ENCODE peak calls at places on chromosomes 13 and 19, in six cellular contexts. One of them, this sample, is unnamed. For H4K20me1, the result is how much of the 10 kb centered on the place peaks cover.

GRCh38 chr19:46618670-46619231 is 6.1 kb downstream of the PTGIR start:
- DNase-seq in GM23338: no peak
- DNase-seq in H9: no peak
- DNase-seq in fibroblast of lung: peak
- DNase-seq in PC-3: no peak
- DNase-seq in mammary epithelial cell: no peak
- DNase-seq in this sample: no peak

GRCh38 chr13:32019612-32020233 is 11.9 kb upstream of the FRY start:
- DNase-seq in GM23338: peak
- DNase-seq in H9: peak
- DNase-seq in fibroblast of lung: peak
- DNase-seq in PC-3: peak
- DNase-seq in mammary epithelial cell: peak
- DNase-seq in this sample: peak

GRCh38 chr13:65584126-65584525 is 1646.0 kb downstream of the PCDH9 start:
- DNase-seq in GM23338: peak
- DNase-seq in H9: no peak
- DNase-seq in fibroblast of lung: no peak
- DNase-seq in PC-3: no peak
- DNase-seq in mammary epithelial cell: no peak
- DNase-seq in this sample: no peak

GRCh38 chr19:3536429-3537100 is 2.4 kb upstream of the TEKTIP1 start:
- DNase-seq in GM23338: no peak
- DNase-seq in H9: no peak
- DNase-seq in fibroblast of lung: no peak
- DNase-seq in PC-3: no peak
- DNase-seq in mammary epithelial cell: peak
- DNase-seq in this sample: no peak

GRCh38 chr19:7888145-7888825 is at the start of gene LRRC8E:
- DNase-seq in GM23338: peak
- DNase-seq in H9: peak
- DNase-seq in fibroblast of lung: peak
- DNase-seq in PC-3: peak
- DNase-seq in mammary epithelial cell: peak
- DNase-seq in this sample: no peak

GRCh38 chr13:106299616-106300015 is 235.8 kb downstream of the EFNB2 start:
- DNase-seq in GM23338: no peak
- DNase-seq in H9: no peak
- DNase-seq in fibroblast of lung: peak
- DNase-seq in PC-3: no peak
- DNase-seq in mammary epithelial cell: no peak
- DNase-seq in this sample: no peak

GRCh38 chr19:35787227-35787799 is 11.9 kb downstream of the ARHGAP33 start:
- DNase-seq in GM23338: no peak
- DNase-seq in H9: no peak
- DNase-seq in fibroblast of lung: no peak
- DNase-seq in PC-3: no peak
- DNase-seq in mammary epithelial cell: no peak
- DNase-seq in this sample: no peak

GRCh38 chr13:65638572-65639168 is 1591.5 kb downstream of the PCDH9 start:
- DNase-seq in GM23338: peak
- DNase-seq in H9: no peak
- DNase-seq in fibroblast of lung: peak
- DNase-seq in PC-3: peak
- DNase-seq in mammary epithelial cell: peak
- DNase-seq in this sample: peak

GRCh38 chr13:51717786-51718398 is 86.1 kb downstream of the DHRS12 start:
- DNase-seq in GM23338: no peak
- DNase-seq in H9: no peak
- DNase-seq in fibroblast of lung: no peak
- DNase-seq in PC-3: no peak
- DNase-seq in mammary epithelial cell: no peak
- DNase-seq in this sample: no peak

GRCh38 chr19:10861118-10861651 is 10.2 kb upstream of the CARM1 start:
- DNase-seq in GM23338: peak
- DNase-seq in H9: peak
- DNase-seq in fibroblast of lung: no peak
- DNase-seq in PC-3: peak
- DNase-seq in mammary epithelial cell: no peak
- DNase-seq in this sample: peak

GRCh38 chr13:91401916-91402315 is 3.5 kb downstream of the GPC5 start:
- DNase-seq in GM23338: no peak
- DNase-seq in H9: no peak
- DNase-seq in fibroblast of lung: no peak
- DNase-seq in PC-3: no peak
- DNase-seq in mammary epithelial cell: no peak
- DNase-seq in this sample: no peak

GRCh38 chr13:32735859-32736258 is 149.6 kb downstream of the PDS5B start:
- DNase-seq in GM23338: no peak
- DNase-seq in H9: no peak
- DNase-seq in fibroblast of lung: no peak
- DNase-seq in PC-3: no peak
- DNase-seq in mammary epithelial cell: no peak
- DNase-seq in this sample: no peak

GRCh38 chr19:55069137-55069858 is 6.3 kb upstream of the RDH13 start:
- DNase-seq in GM23338: peak
- DNase-seq in H9: peak
- DNase-seq in fibroblast of lung: peak
- DNase-seq in PC-3: peak
- DNase-seq in mammary epithelial cell: peak
- DNase-seq in this sample: no peak

GRCh38 chr19:45653634-45654033 is 14.4 kb upstream of the GIPR start:
- DNase-seq in GM23338: no peak
- DNase-seq in H9: no peak
- DNase-seq in fibroblast of lung: no peak
- DNase-seq in PC-3: no peak
- DNase-seq in mammary epithelial cell: no peak
- DNase-seq in this sample: no peak

GRCh38 chr19:1357695-1358094 is 26.0 kb upstream of the NDUFS7 start:
- DNase-seq in GM23338: peak
- DNase-seq in H9: peak
- DNase-seq in fibroblast of lung: no peak
- DNase-seq in PC-3: no peak
- DNase-seq in mammary epithelial cell: no peak
- DNase-seq in this sample: no peak
- H4K20me1 ChIP-seq in GM23338: under half
- H4K20me1 ChIP-seq in H9: under half
- H4K20me1 ChIP-seq in fibroblast of lung: under half
- H4K20me1 ChIP-seq in PC-3: under half
- H4K20me1 ChIP-seq in mammary epithelial cell: under half
- H4K20me1 ChIP-seq in this sample: under half

DNA sequence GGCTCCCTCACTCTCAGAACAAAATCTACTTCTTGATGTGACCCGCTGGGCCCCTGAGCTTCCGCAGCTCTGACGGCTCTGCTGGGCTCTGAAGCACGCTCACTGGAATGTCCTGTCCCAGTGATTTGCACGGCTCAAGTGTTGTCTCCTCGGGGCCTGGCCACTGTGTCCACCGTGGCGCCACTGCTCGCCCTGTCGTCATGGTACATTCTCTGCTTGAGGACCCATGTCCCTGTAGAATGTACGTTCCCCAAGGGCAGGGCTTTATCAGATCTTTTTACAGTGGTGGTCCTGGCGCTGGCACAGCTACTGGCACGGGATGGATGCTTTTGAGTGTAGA is 12.1 kb downstream of the KLHL26 start:
- DNase-seq in GM23338: no peak
- DNase-seq in H9: no peak
- DNase-seq in fibroblast of lung: no peak
- DNase-seq in PC-3: no peak
- DNase-seq in mammary epithelial cell: no peak
- DNase-seq in this sample: no peak
- H3K4me2 ChIP-seq in GM23338: no peak
- H3K4me2 ChIP-seq in H9: no peak
- H3K4me2 ChIP-seq in fibroblast of lung: peak
- H3K4me2 ChIP-seq in PC-3: no peak
- H3K4me2 ChIP-seq in mammary epithelial cell: peak
- H3K4me2 ChIP-seq in this sample: no peak

GRCh38 chr19:1862068-1862423 is 1.3 kb downstream of the KLF16 start:
- DNase-seq in GM23338: no peak
- DNase-seq in H9: no peak
- DNase-seq in fibroblast of lung: no peak
- DNase-seq in PC-3: no peak
- DNase-seq in mammary epithelial cell: no peak
- DNase-seq in this sample: no peak
- H4K20me1 ChIP-seq in GM23338: under half
- H4K20me1 ChIP-seq in H9: under half
- H4K20me1 ChIP-seq in fibroblast of lung: under half
- H4K20me1 ChIP-seq in PC-3: under half
- H4K20me1 ChIP-seq in mammary epithelial cell: under half
- H4K20me1 ChIP-seq in this sample: under half

GRCh38 chr19:42199440-42200115 is 17.9 kb downstream of the DEDD2 start:
- DNase-seq in GM23338: peak
- DNase-seq in H9: peak
- DNase-seq in fibroblast of lung: no peak
- DNase-seq in PC-3: no peak
- DNase-seq in mammary epithelial cell: peak
- DNase-seq in this sample: peak

GRCh38 chr19:42200116-42200740 is 17.2 kb downstream of the DEDD2 start:
- DNase-seq in GM23338: no peak
- DNase-seq in H9: no peak
- DNase-seq in fibroblast of lung: no peak
- DNase-seq in PC-3: no peak
- DNase-seq in mammary epithelial cell: no peak
- DNase-seq in this sample: no peak

GRCh38 chr19:42198676-42199439 is 18.6 kb downstream of the DEDD2 start:
- DNase-seq in GM23338: peak
- DNase-seq in H9: peak
- DNase-seq in fibroblast of lung: no peak
- DNase-seq in PC-3: no peak
- DNase-seq in mammary epithelial cell: no peak
- DNase-seq in this sample: no peak

GRCh38 chr19:42196011-42197001 is 21.2 kb downstream of the DEDD2 start:
- DNase-seq in GM23338: peak
- DNase-seq in H9: peak
- DNase-seq in fibroblast of lung: no peak
- DNase-seq in PC-3: no peak
- DNase-seq in mammary epithelial cell: no peak
- DNase-seq in this sample: no peak

DNA sequence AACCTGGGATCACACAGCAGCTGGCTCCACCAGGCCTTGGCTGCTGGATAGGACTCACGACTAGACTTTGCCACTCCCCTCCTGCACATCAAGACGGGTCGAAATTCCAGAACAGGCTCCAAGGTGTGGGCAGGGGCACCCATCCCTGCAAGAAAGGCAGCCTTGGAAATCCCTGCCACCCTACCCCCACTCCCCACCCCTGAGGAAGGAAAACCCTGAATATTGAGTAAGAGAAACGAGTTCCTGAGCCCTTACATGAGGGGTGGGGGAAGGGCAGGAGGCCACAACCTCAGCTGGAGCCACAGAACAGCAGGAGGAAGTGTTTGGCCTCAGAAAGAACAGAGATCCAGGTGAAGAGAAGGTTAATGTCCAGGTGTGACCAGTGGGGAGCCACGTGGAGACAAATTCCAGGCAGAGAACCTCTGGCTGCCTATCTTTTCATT is 20.1 kb downstream of the DEDD2 start:
- DNase-seq in GM23338: peak
- DNase-seq in H9: peak
- DNase-seq in fibroblast of lung: no peak
- DNase-seq in PC-3: no peak
- DNase-seq in mammary epithelial cell: no peak
- DNase-seq in this sample: no peak
- H3K4me2 ChIP-seq in GM23338: peak
- H3K4me2 ChIP-seq in H9: peak
- H3K4me2 ChIP-seq in fibroblast of lung: no peak
- H3K4me2 ChIP-seq in PC-3: no peak
- H3K4me2 ChIP-seq in mammary epithelial cell: no peak
- H3K4me2 ChIP-seq in this sample: no peak

This sample was measured in Karpas-422.